ENCODE peak calls at places on chromosomes 3 and 15, in four cellular contexts. T is esophagus squamous epithelium, H is lung, D is hepatocyte. M is an unnamed sample.

GRCh38 chr15:98241032-98241554 is 280.6 kb downstream of the ARRDC4 start:
- DNase-seq in T (no peak), H (no peak), D (no peak), M (no peak)

GRCh38 chr3:159627229-159627628 is 361.4 kb upstream of the IL12A start:
- DNase-seq in T (no peak), H (no peak), D (no peak), M (no peak)

GRCh38 chr3:170962426-170962825 is 54.0 kb upstream of the EIF5A2 start:
- DNase-seq in T (no peak), H (no peak), D (no peak), M (no peak)

GRCh38 chr3:166125179-166125578 is 288.0 kb upstream of the BCHE start:
- DNase-seq in T (no peak), H (no peak), D (no peak), M (no peak)

GRCh38 chr3:161273589-161274218 is 52.6 kb downstream of the NMD3 start:
- DNase-seq in T (no peak), H (no peak), D (peak; percentile 72), M (no peak)

GRCh38 chr3:78846688-78847087 is 921.1 kb downstream of the ROBO1 start:
- DNase-seq in T (no peak), H (no peak), D (peak; percentile 17), M (no peak)

GRCh38 chr3:182364723-182365650 is 428.3 kb upstream of the ATP11B start:
- DNase-seq in T (no peak), H (no peak), D (no peak), M (peak; percentile 41)

GRCh38 chr15:34621675-34622074 is 38.2 kb upstream of the GOLGA8B start:
- DNase-seq in T (no peak), H (no peak), D (no peak), M (no peak)

GRCh38 chr3:71087109-71088018 is 496.2 kb downstream of the FOXP1 start:
- DNase-seq in T (no peak), H (no peak), D (no peak), M (no peak)

GRCh38 chr3:140292684-140293083 is 357.7 kb downstream of the CLSTN2 start:
- DNase-seq in T (no peak), H (no peak), D (peak; percentile 17), M (peak; percentile 79)

DNA sequence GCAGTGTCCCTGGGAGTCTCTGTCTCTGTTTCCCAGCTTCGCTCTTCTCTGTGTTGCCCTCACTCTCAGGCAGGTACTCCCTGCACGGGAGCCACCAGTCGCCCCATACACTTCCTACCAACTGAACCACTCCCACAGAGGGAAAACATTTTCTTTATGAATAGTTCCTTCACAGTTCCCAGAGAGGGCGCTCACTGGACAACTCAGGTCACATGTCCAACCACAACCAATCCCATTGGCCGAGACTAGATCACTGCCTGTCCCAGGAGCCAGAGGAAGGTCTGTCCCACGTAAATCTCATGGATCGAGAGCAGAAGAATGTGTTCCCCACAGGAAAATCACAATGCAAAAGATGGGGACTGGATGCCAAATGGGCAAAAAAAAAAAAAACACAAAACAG is 26.1 kb downstream of the GRK7 start:
- DNase-seq in T (no peak), H (no peak), D (no peak), M (no peak)
- H3K4me3 ChIP-seq in T (no peak overlapping the region), H (no peak overlapping the region), D (no peak overlapping the region), M (no peak overlapping the region)

DNA sequence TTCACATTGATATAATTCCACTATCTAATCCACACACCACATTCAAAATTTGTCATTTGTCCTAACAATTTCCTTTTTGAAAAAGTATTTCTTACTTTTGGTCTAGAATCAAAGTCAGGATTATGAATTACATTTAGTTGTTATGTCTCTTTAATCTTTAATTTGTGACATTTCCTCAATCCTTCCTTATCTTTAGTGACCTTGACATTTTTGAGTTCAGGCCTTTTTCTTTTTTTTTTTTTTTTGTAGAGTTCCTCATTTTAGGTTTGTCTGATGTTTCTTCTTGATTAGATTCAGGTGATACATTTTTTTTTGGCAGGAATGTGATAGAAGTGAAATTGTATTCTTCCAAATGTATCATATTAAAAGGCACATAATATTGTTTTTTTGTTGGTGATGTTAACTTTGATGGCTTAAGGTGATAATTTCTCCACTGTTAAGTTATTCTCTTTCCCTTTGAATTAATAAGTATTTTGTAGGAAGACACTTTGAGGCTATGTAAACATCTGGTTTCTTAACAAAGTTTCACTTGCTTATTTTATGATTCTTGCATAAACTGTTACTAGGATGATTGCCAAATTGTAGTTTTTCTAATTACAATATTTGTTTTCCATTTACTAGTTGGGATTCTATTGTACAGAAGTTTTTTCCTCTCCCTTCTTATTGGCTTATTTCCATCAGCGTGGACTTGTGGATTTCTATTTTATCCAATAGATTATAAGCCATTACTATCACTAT is 16.3 kb downstream of the SLC35G2 start:
- DNase-seq in T (no peak), H (no peak), D (no peak), M (no peak)
- H3K4me3 ChIP-seq in T (no peak overlapping the region), H (no peak overlapping the region), D (no peak overlapping the region), M (no peak overlapping the region)

GRCh38 chr3:185931777-185932176 is 6.0 kb downstream of the TRA2B start:
- DNase-seq in T (no peak), H (no peak), D (no peak), M (no peak)
- H3K4me3 ChIP-seq in T (no peak overlapping the region), H (no peak overlapping the region), D (peak overlapping the region; percentile 21), M (peak overlapping the region; percentile 40)

GRCh38 chr3:137163241-137163916 is 205.6 kb downstream of the IL20RB start:
- DNase-seq in T (no peak), H (no peak), D (peak; percentile 17), M (peak; percentile 64)
- H3K4me3 ChIP-seq in T (no peak overlapping the region), H (no peak overlapping the region), D (no peak overlapping the region), M (peak overlapping the region; percentile 9)

GRCh38 chr15:85405467-85405866 is 25.1 kb downstream of the AKAP13 start:
- DNase-seq in T (no peak), H (no peak), D (no peak), M (no peak)
- H3K4me3 ChIP-seq in T (no peak overlapping the region), H (no peak overlapping the region), D (no peak overlapping the region), M (no peak overlapping the region)

DNA sequence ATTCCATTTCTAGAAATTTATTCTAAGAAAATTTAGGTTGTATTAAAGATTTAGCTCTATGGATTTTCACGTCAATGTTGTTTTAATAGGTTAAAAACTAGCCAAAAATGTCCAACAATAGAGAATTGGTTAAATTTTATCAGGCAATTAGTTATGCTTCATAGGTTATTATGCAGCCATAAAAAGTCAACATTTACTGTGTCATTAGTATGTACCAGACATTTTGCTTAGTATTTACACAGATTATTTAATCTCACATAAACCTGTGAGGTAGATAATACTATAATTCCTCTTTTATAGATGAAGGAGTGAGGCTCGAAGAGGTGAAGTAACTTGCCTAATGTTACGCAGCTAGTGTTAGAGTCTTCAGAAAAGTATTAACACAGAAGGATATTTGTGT is 70.6 kb upstream of the LRRFIP2 start:
- DNase-seq in T (no peak), H (no peak), D (no peak), M (no peak)
- H3K4me3 ChIP-seq in T (no peak overlapping the region), H (no peak overlapping the region), D (peak overlapping the region; percentile 85), M (peak overlapping the region; percentile 67)

GRCh38 chr3:9214599-9214998 is 34.8 kb downstream of the SRGAP3 start:
- DNase-seq in T (no peak), H (no peak), D (no peak), M (no peak)
- H3K4me3 ChIP-seq in T (no peak overlapping the region), H (no peak overlapping the region), D (no peak overlapping the region), M (no peak overlapping the region)

GRCh38 chr3:172591876-172592771 is 68.9 kb upstream of the TNFSF10 start:
- DNase-seq in T (no peak), H (no peak), D (no peak), M (no peak)
- H3K4me3 ChIP-seq in T (no peak overlapping the region), H (no peak overlapping the region), D (no peak overlapping the region), M (no peak overlapping the region)

GRCh38 chr3:194265996-194266657 is 85.0 kb downstream of the CPN2 start:
- DNase-seq in T (no peak), H (no peak), D (no peak), M (no peak)
- H3K4me3 ChIP-seq in T (no peak overlapping the region), H (no peak overlapping the region), D (no peak overlapping the region), M (no peak overlapping the region)

GRCh38 chr3:99644017-99644416 is 5.6 kb downstream of the COL8A1 start:
- DNase-seq in T (no peak), H (no peak), D (no peak), M (no peak)
- H3K4me3 ChIP-seq in T (no peak overlapping the region), H (no peak overlapping the region), D (no peak overlapping the region), M (no peak overlapping the region)

M was measured in right cardiac atrium.